ENCODE peak calls at places on chromosome 6, in four cellular contexts. W, B, P and S are unnamed samples. For H3K27me3, the result is how much of the 10 kb centered on the place peaks cover.

GRCh38 chr6:24357336-24358218 is at the start of gene DCDC2:
- DNase-seq in W (no peak), B (peak), P (no peak), S (peak)

GRCh38 chr6:40879169-40879568 is 159.9 kb downstream of the UNC5CL start:
- DNase-seq in W (no peak), B (no peak), P (no peak), S (no peak)

GRCh38 chr6:51640016-51640415 is 447.4 kb downstream of the PKHD1 start:
- DNase-seq in W (no peak), B (no peak), P (no peak), S (no peak)

GRCh38 chr6:129709451-129709908 is 497 bp downstream of the ARHGAP18 start:
- DNase-seq in W (peak), B (peak), P (no peak), S (no peak)

GRCh38 chr6:159104163-159104885 is 59.5 kb upstream of the TAGAP start:
- DNase-seq in W (peak), B (peak), P (peak), S (no peak)

GRCh38 chr6:16758163-16758975 is 2.9 kb downstream of the ATXN1 start:
- DNase-seq in W (peak), B (peak), P (peak), S (no peak)

GRCh38 chr6:147201885-147202515 is 2.2 kb upstream of the STXBP5 start:
- DNase-seq in W (peak), B (peak), P (peak), S (no peak)

GRCh38 chr6:56541736-56542366 is 100.8 kb downstream of the DST start:
- DNase-seq in W (no peak), B (no peak), P (no peak), S (no peak)

GRCh38 chr6:4355241-4355640 is 219.9 kb upstream of the ECI2 start:
- DNase-seq in W (no peak), B (peak), P (peak), S (no peak)

GRCh38 chr6:132289761-132290160 is 111.5 kb downstream of the MOXD1 start:
- DNase-seq in W (no peak), B (no peak), P (no peak), S (no peak)

GRCh38 chr6:21595951-21596378 is 2.4 kb downstream of the SOX4 start:
- DNase-seq in W (no peak), B (peak), P (peak), S (no peak)

GRCh38 chr6:72621243-72622093 is at the start of gene KCNQ5:
- DNase-seq in W (peak), B (no peak), P (peak), S (peak)

GRCh38 chr6:30555428-30556005 is 772 bp downstream of the GNL1 start:
- DNase-seq in W (peak), B (peak), P (peak), S (no peak)

GRCh38 chr6:135013211-135013610 is 41.4 kb downstream of the HBS1L start:
- DNase-seq in W (no peak), B (no peak), P (peak), S (no peak)

GRCh38 chr6:109397020-109397419 is 14.8 kb upstream of the CD164 start:
- DNase-seq in W (no peak), B (peak), P (peak), S (no peak)

GRCh38 chr6:152474341-152474740 is 162.8 kb downstream of the SYNE1 start:
- DNase-seq in W (no peak), B (no peak), P (no peak), S (no peak)

GRCh38 chr6:52514514-52514913 is 62.3 kb downstream of the TRAM2 start:
- DNase-seq in W (peak), B (no peak), P (peak), S (no peak)

GRCh38 chr6:150934380-150934779 is 68.9 kb downstream of the MTHFD1L start:
- DNase-seq in W (no peak), B (no peak), P (no peak), S (no peak)

GRCh38 chr6:109793793-109794192 is 102.7 kb downstream of the FIG4 start:
- DNase-seq in W (peak), B (peak), P (no peak), S (no peak)

GRCh38 chr6:106334646-106335448 is 9.3 kb upstream of the ATG5 start:
- DNase-seq in W (peak), B (peak), P (peak), S (no peak)

GRCh38 chr6:41443616-41444525 is 102.3 kb upstream of the FOXP4 start:
- DNase-seq in W (peak), B (peak), P (peak), S (no peak)

GRCh38 chr6:47278545-47278944 is 31.2 kb downstream of the TNFRSF21 start:
- DNase-seq in W (peak), B (no peak), P (no peak), S (no peak)

GRCh38 chr6:31842056-31842455 is 14.5 kb downstream of the HSPA1B start:
- DNase-seq in W (no peak), B (no peak), P (no peak), S (no peak)

GRCh38 chr6:163381118-163381751 is 33.3 kb upstream of the QKI start:
- DNase-seq in W (no peak), B (no peak), P (no peak), S (no peak)

GRCh38 chr6:44084231-44085014 is 42.8 kb downstream of the MRPL14 start:
- DNase-seq in W (no peak), B (peak), P (no peak), S (no peak)

GRCh38 chr6:43917878-43918382 is 147.9 kb downstream of the VEGFA start:
- DNase-seq in W (peak), B (no peak), P (peak), S (no peak)

GRCh38 chr6:136763716-136764521 is 28.4 kb downstream of the MAP3K5 start:
- DNase-seq in W (no peak), B (no peak), P (no peak), S (no peak)

GRCh38 chr6:20365456-20365855 is 36.2 kb upstream of the E2F3 start:
- DNase-seq in W (no peak), B (no peak), P (no peak), S (no peak)

GRCh38 chr6:82525775-82526515 is 162.3 kb downstream of the TPBG start:
- DNase-seq in W (no peak), B (no peak), P (no peak), S (no peak)

GRCh38 chr6:1337791-1338190 is 25.9 kb downstream of the FOXQ1 start:
- DNase-seq in W (no peak), B (no peak), P (no peak), S (no peak)

GRCh38 chr6:24916496-24916895 is 19.3 kb downstream of the RIPOR2 start:
- DNase-seq in W (no peak), B (no peak), P (no peak), S (no peak)

GRCh38 chr6:96458771-96459170 is 62.8 kb upstream of the UFL1 start:
- DNase-seq in W (no peak), B (no peak), P (no peak), S (no peak)

GRCh38 chr6:13573669-13574110 is 711 bp upstream of the SIRT5 start:
- DNase-seq in W (peak), B (peak), P (peak), S (peak)

GRCh38 chr6:55869731-55870130 is 5.7 kb downstream of the BMP5 start:
- DNase-seq in W (no peak), B (no peak), P (no peak), S (no peak)

GRCh38 chr6:145783796-145784195 is 30.8 kb downstream of the FBXO30 start:
- DNase-seq in W (no peak), B (no peak), P (no peak), S (no peak)

GRCh38 chr6:4486543-4487319 is 289.5 kb upstream of the CDYL start:
- DNase-seq in W (peak), B (peak), P (peak), S (no peak)

GRCh38 chr6:10720229-10720959 is 2.5 kb upstream of the TMEM14C start:
- DNase-seq in W (no peak), B (peak), P (no peak), S (no peak)

GRCh38 chr6:77092971-77093370 is 370.3 kb downstream of the HTR1B start:
- DNase-seq in W (no peak), B (no peak), P (no peak), S (no peak)

DNA sequence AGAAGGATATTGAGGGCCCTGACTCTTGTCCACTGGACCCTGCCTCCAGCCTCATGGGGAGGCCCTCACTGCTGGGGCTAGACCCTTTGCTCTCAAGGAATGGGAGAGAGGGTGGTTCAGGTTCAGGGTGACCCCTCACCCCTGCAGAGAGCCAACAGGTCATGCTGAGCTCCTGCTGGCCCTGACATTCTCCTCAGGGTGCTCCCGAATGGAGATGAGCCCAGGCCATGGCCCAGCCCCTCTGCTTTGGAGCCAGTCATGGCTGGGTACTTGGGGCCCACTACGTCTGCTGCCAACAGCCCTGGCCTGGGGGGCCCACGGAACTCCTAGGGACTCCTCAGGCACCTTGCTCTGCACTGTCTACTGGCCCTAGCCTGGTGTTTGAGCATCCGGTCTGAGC is 49.2 kb upstream of the MLN start:
- DNase-seq in W (no peak), B (no peak), P (no peak), S (no peak)
- H3K27me3 ChIP-seq in W (under half), B (under half), P (under half), S (under half)

DNA sequence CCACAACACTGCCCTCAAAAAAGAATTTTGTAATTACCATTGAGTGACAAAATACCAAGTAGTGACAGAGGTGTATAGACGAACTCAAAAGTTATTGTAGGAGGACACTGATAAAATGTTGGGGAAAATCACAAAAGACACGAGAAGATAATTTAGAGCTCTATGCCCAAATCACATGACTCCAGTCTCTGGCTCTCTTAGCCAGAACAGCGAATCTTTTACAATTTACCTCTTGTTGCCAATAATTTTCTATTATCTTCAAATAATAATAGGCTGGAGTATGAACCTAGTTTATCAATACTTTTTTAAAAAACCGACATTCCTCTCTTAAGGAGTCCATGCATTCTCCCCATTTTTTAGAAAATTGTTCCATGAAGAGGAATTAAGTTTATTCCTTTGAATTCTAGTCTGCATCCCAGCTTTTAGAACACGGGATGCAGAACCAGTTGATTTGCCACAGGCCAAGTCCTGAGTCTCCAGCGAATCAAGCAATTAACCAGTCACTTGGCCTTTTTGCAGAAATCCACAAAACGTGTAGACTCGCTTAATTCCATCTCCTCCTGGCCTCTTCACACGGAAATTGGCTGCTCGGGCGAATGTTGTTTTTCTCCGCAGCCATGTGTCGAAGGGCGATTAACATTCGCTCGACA is 507 bp upstream of the RIPPLY2 start:
- DNase-seq in W (no peak), B (no peak), P (no peak), S (no peak)
- H3K4me3 ChIP-seq in W (peak), B (no peak), P (peak), S (peak)

GRCh38 chr6:6230286-6230685 is 90.2 kb downstream of the F13A1 start:
- DNase-seq in W (peak), B (no peak), P (peak), S (no peak)
- H3K27ac ChIP-seq in W (no peak), B (no peak), P (no peak), S (no peak)

GRCh38 chr6:120498711-120499110 is 835.6 kb downstream of the TBC1D32 start:
- DNase-seq in W (no peak), B (no peak), P (no peak), S (no peak)
- H3K27me3 ChIP-seq in W (under half), B (under half), P (under half), S (under half)

DNA sequence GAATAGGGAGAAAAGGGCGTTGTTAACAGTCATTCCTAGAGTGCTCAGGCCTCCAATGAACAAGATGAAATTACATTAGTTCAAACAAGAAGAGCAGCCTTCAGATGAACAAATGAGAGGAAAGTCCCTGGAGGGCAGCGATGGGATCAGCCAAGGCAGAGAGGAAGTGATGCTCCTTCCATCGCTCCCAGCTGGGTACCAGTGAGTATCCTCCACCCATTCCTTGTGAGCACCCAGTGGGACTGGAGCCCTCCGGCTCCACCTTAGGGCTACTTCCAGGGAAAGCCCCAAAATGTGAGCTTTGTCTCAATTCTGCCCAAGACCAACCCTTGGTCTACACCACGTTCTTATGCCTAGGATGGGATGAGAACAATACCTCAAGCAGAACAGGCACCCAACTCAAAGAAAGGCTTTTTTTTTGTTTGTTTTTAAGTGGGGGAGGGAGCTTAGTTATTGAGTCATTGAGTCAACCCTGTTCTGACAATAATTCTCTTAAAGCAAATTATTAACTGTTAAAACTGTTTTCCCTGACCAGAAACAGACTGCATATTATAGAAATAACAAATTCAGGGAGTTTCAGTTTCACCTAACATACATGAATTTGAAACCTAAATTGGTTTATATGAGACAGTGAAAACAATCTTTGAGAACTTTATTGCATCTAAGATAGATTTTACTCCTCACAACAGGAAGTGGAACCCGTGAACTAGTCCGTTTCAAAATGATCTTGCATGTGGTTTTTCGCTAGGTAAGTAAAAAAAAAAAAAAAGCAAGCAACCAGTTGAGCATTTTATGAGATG is 106.9 kb downstream of the IPCEF1 start:
- DNase-seq in W (no peak), B (no peak), P (no peak), S (no peak)
- H3K4me3 ChIP-seq in W (no peak), B (no peak), P (no peak), S (no peak)

DNA sequence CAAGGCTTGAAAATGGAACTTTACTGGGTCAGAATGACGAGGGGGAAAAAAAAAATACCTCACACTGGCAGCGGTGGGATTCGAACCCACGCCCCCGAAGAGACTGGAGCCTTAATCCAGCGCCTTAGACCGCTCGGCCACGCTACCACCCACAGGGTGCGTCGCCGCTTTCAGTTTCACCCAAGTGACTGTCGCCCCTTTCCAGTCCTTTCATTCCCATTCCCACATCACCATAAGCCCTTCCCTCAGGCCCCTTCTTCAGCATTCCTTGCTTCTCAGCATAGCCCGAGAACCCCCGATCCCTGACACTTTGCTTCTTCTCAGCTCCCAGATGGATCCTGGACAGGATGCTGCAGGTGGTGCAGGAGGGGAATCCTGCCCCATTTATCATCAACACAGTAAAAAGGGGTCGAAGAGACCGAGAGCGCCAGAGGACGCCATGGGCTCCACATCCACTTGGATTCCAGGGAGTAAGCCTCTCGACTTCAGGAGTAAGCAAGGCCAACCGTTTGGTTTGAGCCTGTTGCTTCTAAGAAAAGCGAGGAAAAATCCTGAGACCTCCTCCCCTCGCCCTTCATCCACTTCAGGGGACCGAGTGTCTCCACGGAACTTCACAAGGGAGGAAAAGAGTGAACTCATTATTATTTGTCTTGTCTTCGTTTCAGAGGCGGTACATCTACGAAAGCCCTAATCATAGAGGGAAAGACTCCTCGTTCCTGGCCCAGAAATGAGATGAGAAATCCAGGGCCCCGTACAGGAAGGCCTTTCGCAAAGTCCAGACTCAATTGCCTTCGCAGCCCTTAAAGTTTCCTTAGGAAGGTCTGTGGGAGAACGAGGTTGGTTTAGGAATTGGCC is 20.0 kb upstream of the TRIM27 start:
- DNase-seq in W (peak), B (peak), P (peak), S (peak)
- H3K27ac ChIP-seq in W (peak), B (peak), P (no peak), S (peak)